ENCODE peak calls at places on chromosome 20, in seven cellular contexts. G is H9, W is H1, M is mesenchymal stem cell, F is IMR-90, Q is mesendoderm, E is trophoblast cell. I is an unnamed sample.

GRCh38 chr20:5843054-5843731 is 93.0 kb downstream of the SHLD1 start:
- DNase-seq in G (no peak), W (no peak), M (no peak), F (no peak), Q (no peak), E (no peak), I (no peak)

GRCh38 chr20:50469324-50469723 is 40.9 kb upstream of the PTPN1 start:
- DNase-seq in G (no peak), W (no peak), M (no peak), F (no peak), Q (no peak), E (no peak), I (no peak)

GRCh38 chr20:63373996-63374395 is 12.8 kb upstream of the CHRNA4 start:
- DNase-seq in G (no peak), W (no peak), M (no peak), F (no peak), Q (no peak), E (no peak), I (no peak)

GRCh38 chr20:64131406-64131805 is 24.0 kb upstream of the NPBWR2 start:
- DNase-seq in G (no peak), W (no peak), M (peak; percentile 7), F (no peak), Q (no peak), E (no peak), I (no peak)

GRCh38 chr20:20364016-20364746 is 3.7 kb upstream of the INSM1 start:
- DNase-seq in G (peak; percentile 78), W (no peak), M (no peak), F (no peak), Q (peak; percentile 88), E (no peak), I (peak; percentile 58)

GRCh38 chr20:5100684-5101347 is 18.9 kb downstream of the PCNA start:
- DNase-seq in G (peak; percentile 65), W (no peak), M (peak; percentile 65), F (peak; percentile 66), Q (peak; percentile 71), E (peak; percentile 98), I (peak; percentile 48)

GRCh38 chr20:25006431-25007167 is 14.0 kb upstream of the APMAP start:
- DNase-seq in G (peak; percentile 14), W (no peak), M (no peak), F (no peak), Q (no peak), E (no peak), I (no peak)

GRCh38 chr20:33119725-33120720 is 40.6 kb downstream of the BPIFB4 start:
- DNase-seq in G (no peak), W (no peak), M (no peak), F (no peak), Q (no peak), E (no peak), I (no peak)

GRCh38 chr20:13953227-13953626 is 37.2 kb downstream of the SEL1L2 start:
- DNase-seq in G (peak; percentile 71), W (no peak), M (no peak), F (no peak), Q (peak; percentile 44), E (no peak), I (no peak)

GRCh38 chr20:35866446-35867202 is 87.7 kb downstream of the SCAND1 start:
- DNase-seq in G (no peak), W (no peak), M (peak; percentile 42), F (peak; percentile 81), Q (no peak), E (peak; percentile 74), I (no peak)

GRCh38 chr20:64223526-64224067 is 32.0 kb upstream of the PCMTD2 start:
- DNase-seq in G (peak; percentile 90), W (peak; percentile 63), M (peak; percentile 66), F (peak; percentile 46), Q (peak; percentile 88), E (no peak), I (peak; percentile 63)

GRCh38 chr20:30376767-30377658 is 880.5 kb upstream of the DEFB115 start:
- DNase-seq in G (peak; percentile 40), W (peak; percentile 27), M (peak; percentile 76), F (peak; percentile 79), Q (peak; percentile 79), E (peak; percentile 86), I (peak; percentile 31)

GRCh38 chr20:38001981-38002380 is 31.3 kb downstream of the TTI1 start:
- DNase-seq in G (no peak), W (no peak), M (peak; percentile 42), F (peak; percentile 51), Q (no peak), E (no peak), I (no peak)

GRCh38 chr20:4289875-4290274 is 274.5 kb upstream of the RNF24 start:
- DNase-seq in G (no peak), W (no peak), M (no peak), F (no peak), Q (no peak), E (peak; percentile 21), I (no peak)

GRCh38 chr20:6381887-6382286 is 259.1 kb upstream of the FERMT1 start:
- DNase-seq in G (no peak), W (no peak), M (peak; percentile 62), F (peak; percentile 44), Q (peak; percentile 85), E (peak; percentile 32), I (peak; percentile 20)

GRCh38 chr20:3706774-3707507 is 5.5 kb downstream of the SIGLEC1 start:
- DNase-seq in G (peak; percentile 21), W (no peak), M (peak; percentile 13), F (peak; percentile 12), Q (no peak), E (peak; percentile 21), I (no peak)

GRCh38 chr20:33202451-33202850 is 14.7 kb upstream of the BPIFA3 start:
- DNase-seq in G (no peak), W (no peak), M (no peak), F (no peak), Q (no peak), E (peak; percentile 87), I (no peak)

GRCh38 chr20:35991142-35991771 is 22.9 kb downstream of the CNBD2 start:
- DNase-seq in G (no peak), W (no peak), M (peak; percentile 46), F (peak; percentile 34), Q (no peak), E (peak; percentile 63), I (no peak)

GRCh38 chr20:40953856-40954255 is 74.8 kb upstream of the TOP1 start:
- DNase-seq in G (no peak), W (no peak), M (no peak), F (peak; percentile 49), Q (no peak), E (no peak), I (no peak)

GRCh38 chr20:50491926-50492634 is 18.1 kb upstream of the PTPN1 start:
- DNase-seq in G (no peak), W (no peak), M (no peak), F (peak; percentile 55), Q (no peak), E (no peak), I (no peak)

GRCh38 chr20:20488388-20488787 is 120.5 kb downstream of the INSM1 start:
- DNase-seq in G (no peak), W (no peak), M (no peak), F (no peak), Q (peak; percentile 84), E (no peak), I (no peak)

GRCh38 chr20:25245461-25245860 is 2.4 kb upstream of the PYGB start:
- DNase-seq in G (peak; percentile 17), W (no peak), M (no peak), F (no peak), Q (no peak), E (no peak), I (no peak)

DNA sequence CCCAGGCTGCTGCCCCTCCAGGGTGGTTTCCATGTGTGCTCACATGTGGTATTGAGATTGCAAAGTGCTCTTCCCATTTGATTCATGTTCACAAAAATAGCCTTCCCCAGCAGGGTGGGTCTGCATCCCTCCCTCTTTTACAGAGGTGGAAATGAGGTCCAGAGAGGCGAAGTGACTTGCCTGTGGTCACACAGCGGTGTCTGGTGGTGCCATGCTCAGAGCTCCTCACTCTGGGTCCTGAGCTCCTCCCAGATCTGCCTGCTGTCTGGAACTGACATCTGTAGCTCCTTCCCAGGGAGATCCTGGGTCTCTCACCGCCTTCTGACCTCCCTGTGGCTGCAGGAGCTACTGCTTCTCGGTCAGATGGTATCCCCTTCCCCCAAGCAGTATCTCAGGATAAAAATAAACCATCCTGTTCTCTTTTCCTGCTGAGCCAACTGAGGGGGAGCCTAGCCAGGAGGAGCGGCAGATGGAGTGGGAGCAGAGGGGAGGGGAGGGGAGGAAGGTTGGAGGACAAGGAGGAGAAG is 11.9 kb downstream of the CD40 start:
- DNase-seq in G (no peak), W (no peak), M (peak; percentile 3), F (no peak), Q (peak; percentile 34), E (no peak), I (no peak)
- H2AK5ac ChIP-seq in G (no peak overlapping the region), W (no peak overlapping the region), M (no peak overlapping the region), F (no peak overlapping the region), Q (no peak overlapping the region), E (no peak overlapping the region), I (peak overlapping the region; percentile 33)

DNA sequence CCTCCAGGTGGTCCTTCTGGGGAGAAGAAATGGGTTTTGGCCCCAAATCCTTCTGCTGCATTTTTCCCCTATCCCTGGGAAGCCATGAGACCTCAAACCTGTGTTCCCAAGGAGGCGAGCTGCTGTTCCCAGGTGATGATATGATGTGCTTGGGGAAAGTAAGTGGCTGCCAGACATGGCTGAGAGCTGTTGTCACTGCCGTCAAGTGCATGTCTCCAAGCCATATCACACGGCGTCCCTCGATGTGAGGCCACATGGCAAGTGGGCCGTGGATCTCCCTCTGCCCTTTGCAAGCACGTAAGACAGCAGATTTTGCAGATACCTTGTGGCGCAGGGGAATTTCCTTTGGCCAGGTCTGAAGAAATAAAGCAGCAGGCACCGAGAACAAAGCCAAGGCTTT is 103.7 kb upstream of the CD93 start:
- DNase-seq in G (no peak), W (no peak), M (no peak), F (no peak), Q (no peak), E (no peak), I (no peak)
- H2AK5ac ChIP-seq in G (no peak overlapping the region), W (no peak overlapping the region), M (no peak overlapping the region), F (no peak overlapping the region), Q (no peak overlapping the region), E (no peak overlapping the region), I (no peak overlapping the region)

GRCh38 chr20:58875541-58876134 is 23.1 kb downstream of the GNAS start:
- DNase-seq in G (no peak), W (no peak), M (no peak), F (peak; percentile 78), Q (no peak), E (no peak), I (no peak)
- H2AK5ac ChIP-seq in G (no peak overlapping the region), W (no peak overlapping the region), M (no peak overlapping the region), F (no peak overlapping the region), Q (no peak overlapping the region), E (no peak overlapping the region), I (peak overlapping the region; percentile 83)

DNA sequence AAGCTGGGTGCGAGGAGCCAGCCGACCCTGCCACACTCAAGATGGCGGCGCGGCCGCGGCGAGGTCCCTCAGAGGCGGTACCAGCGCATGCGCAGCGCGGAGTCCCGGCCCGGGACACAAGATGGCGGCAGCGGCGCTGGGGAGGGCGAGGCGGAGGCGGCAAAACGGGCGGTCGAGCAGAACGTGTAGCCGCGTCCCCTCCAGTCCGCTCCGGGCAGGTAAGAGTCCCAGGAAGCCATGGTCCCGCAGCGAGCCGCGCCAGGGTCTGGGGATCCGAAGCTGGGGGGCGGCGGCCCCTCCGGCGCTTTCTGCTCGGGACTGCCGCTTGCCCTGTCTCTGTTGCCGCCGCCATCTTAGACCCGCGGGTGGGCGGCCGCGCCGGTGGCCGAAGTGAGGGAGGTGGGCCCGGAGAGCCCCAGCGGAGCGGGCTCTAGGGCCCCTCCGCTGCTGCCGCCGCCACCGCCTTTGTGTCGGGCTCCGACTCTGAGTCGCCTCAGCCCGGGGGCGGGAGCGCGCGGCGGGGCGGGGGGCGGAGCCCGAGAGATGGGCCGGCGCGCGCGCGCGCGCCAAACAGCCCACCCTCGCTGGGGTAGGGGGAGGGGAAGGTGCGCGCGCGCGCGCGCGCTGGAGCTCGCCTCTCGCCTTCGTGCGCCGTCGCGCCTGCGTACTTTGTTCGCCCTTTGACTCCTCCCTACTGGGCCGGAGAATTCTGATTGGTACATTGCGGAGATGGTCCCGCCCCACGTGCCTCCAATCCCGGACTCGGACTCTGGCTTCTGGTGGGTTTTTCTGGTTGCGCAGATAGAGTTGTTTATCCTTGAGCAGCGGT is at the start of gene PCIF1:
- DNase-seq in G (peak; percentile 96), W (peak; percentile 91), M (peak; percentile 99), F (peak; percentile 98), Q (peak; percentile 98), E (peak; percentile 99), I (peak; percentile 99)
- H2AK5ac ChIP-seq in G (no peak within 1 kb of the TSS), W (no peak within 1 kb of the TSS), M (peak within 1 kb of the TSS; percentile 72), F (peak within 1 kb of the TSS; percentile 99), Q (peak within 1 kb of the TSS; percentile 35), E (peak within 1 kb of the TSS; percentile 97), I (peak within 1 kb of the TSS; percentile 100)

I was measured in neuronal stem cell.